ENCODE peak calls at places on chromosomes 5 and 9, in nine cellular contexts. C is ascending aorta, Q is glutamatergic neuron, Y is mammary epithelial cell, H is fibroblast of mammary gland, I is tibial artery, U is ovary, W is IMR-90, E is brain microvascular endothelial cell. K is an unnamed sample.

GRCh38 chr9:33117306-33117705 is 40.8 kb upstream of the SMU1 start:
- DNase-seq in C (no peak), Q (no peak), Y (peak; percentile 63), H (peak; percentile 65), I (no peak), U (no peak), W (no peak), E (no peak), K (no peak)

GRCh38 chr9:123248630-123249029 is 19.8 kb downstream of the STRBP start:
- DNase-seq in C (no peak), Q (no peak), Y (no peak), H (no peak), I (no peak), U (no peak), W (no peak), E (no peak), K (no peak)

GRCh38 chr9:120830151-120830550 is 12.6 kb downstream of the PSMD5 start:
- DNase-seq in C (no peak), Q (no peak), Y (no peak), H (peak; percentile 67), I (no peak), U (no peak), W (peak; percentile 69), E (peak; percentile 24), K (no peak)

GRCh38 chr9:3508531-3509374 is 17.0 kb downstream of the RFX3 start:
- DNase-seq in C (no peak), Q (no peak), Y (peak; percentile 47), H (peak; percentile 5), I (no peak), U (no peak), W (peak; percentile 37), E (no peak), K (no peak)

GRCh38 chr5:14954620-14955343 is 83.2 kb upstream of the ANKH start:
- DNase-seq in C (no peak), Q (peak; percentile 34), Y (no peak), H (no peak), I (no peak), U (no peak), W (no peak), E (no peak), K (no peak)

GRCh38 chr5:65468633-65469032 is 13.1 kb downstream of the ADAMTS6 start:
- DNase-seq in C (no peak), Q (no peak), Y (no peak), H (peak; percentile 28), I (no peak), U (no peak), W (peak; percentile 44), E (no peak), K (no peak)

GRCh38 chr5:56358703-56359428 is 125.7 kb upstream of the ANKRD55 start:
- DNase-seq in C (no peak), Q (no peak), Y (peak; percentile 71), H (peak; percentile 45), I (no peak), U (peak; percentile 89), W (peak; percentile 12), E (peak; percentile 27), K (no peak)

GRCh38 chr9:109276469-109277440 is 44.1 kb downstream of the EPB41L4B start:
- DNase-seq in C (no peak), Q (no peak), Y (no peak), H (no peak), I (no peak), U (no peak), W (no peak), E (no peak), K (no peak)

GRCh38 chr9:125889524-125890473 is 142.6 kb downstream of the PBX3 start:
- DNase-seq in C (no peak), Q (peak; percentile 62), Y (peak; percentile 52), H (peak; percentile 57), I (peak; percentile 23), U (peak; percentile 67), W (peak; percentile 52), E (peak; percentile 9), K (no peak)

GRCh38 chr9:38061326-38061947 is 7.6 kb downstream of the SHB start:
- DNase-seq in C (no peak), Q (no peak), Y (no peak), H (no peak), I (no peak), U (no peak), W (no peak), E (no peak), K (no peak)

GRCh38 chr5:35041251-35041650 is 6.5 kb downstream of the AGXT2 start:
- DNase-seq in C (no peak), Q (no peak), Y (no peak), H (peak; percentile 56), I (no peak), U (no peak), W (peak; percentile 43), E (no peak), K (no peak)

GRCh38 chr5:61407706-61408105 is 75.6 kb downstream of the ZSWIM6 start:
- DNase-seq in C (no peak), Q (no peak), Y (no peak), H (no peak), I (no peak), U (no peak), W (no peak), E (no peak), K (no peak)

GRCh38 chr5:35183243-35183955 is 46.9 kb downstream of the PRLR start:
- DNase-seq in C (no peak), Q (peak; percentile 55), Y (peak; percentile 11), H (peak; percentile 74), I (peak; percentile 54), U (peak; percentile 41), W (peak; percentile 60), E (peak; percentile 73), K (peak; percentile 81)

GRCh38 chr9:37909326-37909725 is 5.4 kb upstream of the SLC25A51 start:
- DNase-seq in C (no peak), Q (no peak), Y (no peak), H (no peak), I (peak; percentile 4), U (no peak), W (no peak), E (no peak), K (no peak)

GRCh38 chr5:168364151-168364661 is 72.8 kb downstream of the WWC1 start:
- DNase-seq in C (no peak), Q (no peak), Y (peak; percentile 87), H (peak; percentile 56), I (no peak), U (no peak), W (peak; percentile 80), E (peak; percentile 7), K (peak; percentile 55)

GRCh38 chr5:107104774-107105050 is 566.0 kb downstream of the EFNA5 start:
- DNase-seq in C (no peak), Q (no peak), Y (no peak), H (no peak), I (no peak), U (no peak), W (no peak), E (no peak), K (no peak)
- TF ChIP-seq CTCF in C (no peak), Q (no peak), Y (no peak), H (no peak), I (no peak), U (no peak), W (no peak), E (peak; percentile 21), K (no peak)

DNA sequence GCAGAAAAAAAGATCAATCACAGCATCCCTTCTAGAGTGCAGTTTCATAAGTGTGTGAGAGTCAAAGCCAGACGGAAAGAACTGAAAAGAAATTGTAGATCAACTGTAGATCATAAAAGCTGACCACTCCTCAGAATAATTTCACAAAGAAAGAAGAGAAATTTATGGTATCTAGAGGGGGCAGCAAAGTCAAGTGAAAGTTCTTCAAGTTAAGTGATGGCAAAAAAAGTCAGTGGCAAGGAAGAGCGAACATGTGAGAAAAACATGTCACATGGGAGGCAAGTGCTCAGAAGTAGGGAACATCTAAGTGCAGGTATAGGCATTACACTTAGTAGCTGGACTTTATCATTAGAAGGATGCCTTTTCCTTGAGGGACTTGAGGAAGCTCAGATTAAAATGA is 245.1 kb upstream of the ISL1 start:
- DNase-seq in C (no peak), Q (no peak), Y (no peak), H (no peak), I (no peak), U (no peak), W (no peak), E (no peak), K (no peak)
- TF ChIP-seq CTCF in C (no peak), Q (no peak), Y (no peak), H (no peak), I (no peak), U (no peak), W (no peak), E (no peak), K (no peak)

GRCh38 chr9:135789838-135790291 is 87.9 kb downstream of the KCNT1 start:
- DNase-seq in C (no peak), Q (no peak), Y (no peak), H (no peak), I (no peak), U (no peak), W (no peak), E (no peak), K (no peak)

GRCh38 chr9:135788576-135789300 is 86.8 kb downstream of the KCNT1 start:
- DNase-seq in C (no peak), Q (no peak), Y (no peak), H (no peak), I (no peak), U (no peak), W (no peak), E (no peak), K (no peak)

GRCh38 chr9:135787317-135787716 is 85.3 kb downstream of the KCNT1 start:
- DNase-seq in C (no peak), Q (no peak), Y (no peak), H (no peak), I (no peak), U (no peak), W (no peak), E (no peak), K (no peak)

GRCh38 chr9:135786146-135786690 is 84.2 kb downstream of the KCNT1 start:
- DNase-seq in C (no peak), Q (no peak), Y (no peak), H (no peak), I (no peak), U (no peak), W (no peak), E (no peak), K (no peak)

DNA sequence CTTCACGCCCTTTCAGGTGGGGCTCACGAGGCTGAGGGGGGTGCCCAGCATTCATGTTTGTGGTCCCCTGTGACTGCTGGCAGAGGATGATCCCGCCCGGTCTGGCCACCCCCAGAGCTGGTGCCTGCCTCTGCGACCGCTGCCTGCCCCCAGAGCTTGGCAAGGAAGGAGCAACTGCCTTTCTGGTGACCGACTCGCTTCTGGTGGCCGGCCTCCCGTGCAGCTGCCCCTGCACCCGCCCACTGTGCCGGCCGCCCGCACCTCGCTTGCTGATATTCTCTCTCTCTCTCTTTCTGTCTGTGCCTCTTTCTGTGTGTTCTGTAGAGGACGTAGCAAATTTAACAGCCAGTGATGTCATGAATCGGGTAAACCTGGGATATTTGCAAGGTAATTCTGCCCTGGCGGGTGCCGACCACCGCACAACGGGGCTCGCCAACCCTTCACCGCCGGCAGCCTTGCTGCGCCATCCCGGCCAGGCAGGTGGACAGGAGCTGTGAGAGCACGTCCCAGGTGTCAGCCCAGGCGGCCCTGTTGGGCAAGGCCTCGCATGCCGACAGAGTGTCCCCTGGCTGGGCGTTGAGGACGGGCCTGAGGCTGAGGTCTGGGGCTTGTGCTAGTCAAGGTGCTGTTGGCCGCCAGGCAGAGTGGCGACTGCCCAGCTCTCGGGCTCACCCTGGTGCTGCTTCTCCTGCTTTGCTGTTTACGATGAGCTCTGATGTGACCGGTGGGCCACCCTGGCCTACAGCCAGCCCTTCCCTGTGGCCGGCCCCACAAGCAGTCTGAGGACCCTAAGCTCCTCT is 86.0 kb downstream of the KCNT1 start:
- DNase-seq in C (no peak), Q (no peak), Y (no peak), H (no peak), I (no peak), U (no peak), W (no peak), E (no peak), K (no peak)
- TF ChIP-seq CTCF in C (no peak), Q (no peak), Y (no peak), H (no peak), I (no peak), U (no peak), W (no peak), E (no peak), K (no peak)

GRCh38 chr9:134858051-134858841 is 22.4 kb upstream of the FCN2 start:
- DNase-seq in C (no peak), Q (no peak), Y (peak; percentile 72), H (peak; percentile 41), I (peak; percentile 19), U (peak; percentile 61), W (peak; percentile 38), E (no peak), K (peak; percentile 39)
- TF ChIP-seq CTCF in C (no peak), Q (no peak), Y (no peak), H (peak; percentile 32), I (no peak), U (no peak), W (peak; percentile 7), E (peak; percentile 4), K (no peak)